ENCODE peak calls at places on chromosomes 11 and 22, in four cellular contexts. N is ELF-1, O is AG10803, T is NCI-H510A treated with DMSO at 0.1 percent for 48 hours. S is an unnamed sample.

GRCh38 chr11:100942016-100942415 is 187.6 kb downstream of the PGR start:
- DNase-seq in N (no peak), O (no peak), T (no peak), S (no peak)

GRCh38 chr22:28892175-28892731 is 8.9 kb downstream of the ZNRF3 start:
- DNase-seq in N (no peak), O (no peak), T (no peak), S (no peak)

GRCh38 chr11:58286249-58286648 is 18.2 kb upstream of the OR10W1 start:
- DNase-seq in N (peak), O (peak), T (no peak), S (no peak)

GRCh38 chr11:119673389-119674336 is 55.3 kb downstream of the NECTIN1 start:
- DNase-seq in N (no peak), O (no peak), T (no peak), S (no peak)

GRCh38 chr11:14288189-14288935 is 70.6 kb downstream of the RRAS2 start:
- DNase-seq in N (no peak), O (peak), T (no peak), S (no peak)

GRCh38 chr11:26992031-26992541 is 1.8 kb upstream of the FIBIN start:
- DNase-seq in N (no peak), O (peak), T (no peak), S (no peak)

GRCh38 chr11:10678106-10678505 is 15.4 kb downstream of the IRAG1 start:
- DNase-seq in N (no peak), O (no peak), T (no peak), S (no peak)

GRCh38 chr22:40922484-40923303 is 28.5 kb upstream of the RBX1 start:
- DNase-seq in N (peak), O (peak), T (peak), S (no peak)

GRCh38 chr22:42933783-42934144 is 76.7 kb upstream of the ARFGAP3 start:
- DNase-seq in N (no peak), O (peak), T (no peak), S (no peak)

GRCh38 chr11:69131644-69132300 is 24.0 kb upstream of the SMIM38 start:
- DNase-seq in N (peak), O (peak), T (peak), S (peak)

GRCh38 chr11:65116370-65117205 is 913 bp downstream of the ZNHIT2 start:
- DNase-seq in N (peak), O (peak), T (peak), S (no peak)

GRCh38 chr22:17120281-17120680 is 879 bp downstream of the TMEM121B start:
- DNase-seq in N (peak), O (peak), T (no peak), S (no peak)

GRCh38 chr11:75667268-75667830 is 1.5 kb downstream of the MAP6 start:
- DNase-seq in N (peak), O (peak), T (peak), S (peak)